ENCODE peak calls at places on chromosomes 7 and 10, in eight cellular contexts. X is foreskin fibroblast; J is right lobe of liver; P is cardiac muscle cell; K is CD4-positive, alpha-beta memory T cell; O is CD8-positive, alpha-beta memory T cell; E is transverse colon; F is CD4-positive, CD25-positive, alpha-beta regulatory T cell. A is an unnamed sample.
A peak's percentile ranks its signal among the peaks of the same experiment; 100 is the strongest.

GRCh38 chr7:103114576-103115008 is 34.3 kb downstream of the NAPEPLD start:
- DNase-seq in F (no peak), J (no peak), K (no peak), P (no peak), E (no peak), O (no peak), X (peak; percentile 11), A (no peak)

GRCh38 chr10:4354382-4354812 is 471.6 kb upstream of the AKR1E2 start:
- DNase-seq in O (no peak), X (no peak), P (no peak), F (no peak), K (no peak), J (no peak), E (peak; percentile 28), A (no peak)

GRCh38 chr7:114922652-114923402 is 933 bp downstream of the MDFIC start:
- DNase-seq in F (peak; percentile 90), O (peak; percentile 36), X (peak; percentile 74), P (peak; percentile 86), J (peak; percentile 49), K (peak; percentile 71), E (peak; percentile 54), A (peak; percentile 78)

GRCh38 chr7:93115796-93116195 is 2.0 kb downstream of the SAMD9 start:
- DNase-seq in F (peak; percentile 49), J (no peak), K (no peak), O (no peak), X (peak; percentile 66), P (peak; percentile 9), E (no peak), A (peak; percentile 77)

GRCh38 chr10:73910764-73911552 is at the start of gene PLAU:
- DNase-seq in K (peak; percentile 32), P (peak; percentile 43), O (peak; percentile 23), F (peak; percentile 68), X (peak; percentile 29), E (peak; percentile 44), J (peak; percentile 55), A (no peak)

GRCh38 chr10:87541114-87541513 is 36.4 kb downstream of the MINPP1 start:
- DNase-seq in K (no peak), F (no peak), E (no peak), P (no peak), O (no peak), J (no peak), X (peak; percentile 28), A (peak; percentile 79)

GRCh38 chr7:33882040-33882800 is 23.1 kb upstream of the BMPER start:
- DNase-seq in X (no peak), F (no peak), J (no peak), K (no peak), O (no peak), E (no peak), P (peak; percentile 91), A (peak; percentile 41)

GRCh38 chr10:126171555-126171954 is 216.7 kb downstream of the ADAM12 start:
- DNase-seq in X (peak; percentile 65), K (no peak), P (peak; percentile 74), J (no peak), F (no peak), E (no peak), O (no peak), A (peak; percentile 88)

GRCh38 chr7:90574136-90574819 is 21.8 kb upstream of the CDK14 start:
- DNase-seq in F (no peak), O (no peak), J (peak; percentile 71), K (no peak), E (no peak), X (no peak), P (peak; percentile 90), A (peak; percentile 91)

GRCh38 chr7:41930538-41931262 is 227.8 kb upstream of the INHBA start:
- DNase-seq in P (peak; percentile 45), J (no peak), E (no peak), F (no peak), K (no peak), O (no peak), X (no peak), A (peak; percentile 51)

GRCh38 chr10:70903262-70903921 is 15.0 kb upstream of the PCBD1 start:
- DNase-seq in E (peak; percentile 56), J (peak; percentile 66), O (no peak), X (peak; percentile 21), P (peak; percentile 74), K (no peak), F (peak; percentile 14), A (peak; percentile 74)

GRCh38 chr7:117212969-117213877 is 109.6 kb downstream of the WNT2 start:
- DNase-seq in J (peak; percentile 55), F (peak; percentile 49), E (peak; percentile 43), O (peak; percentile 5), X (peak; percentile 57), K (peak; percentile 17), P (peak; percentile 72), A (peak; percentile 79)

GRCh38 chr10:21304198-21304597 is 221.3 kb downstream of the SKIDA1 start:
- DNase-seq in K (no peak), P (peak; percentile 73), O (no peak), E (no peak), J (no peak), X (no peak), F (no peak), A (peak; percentile 61)

GRCh38 chr7:38656976-38657375 is 25.8 kb upstream of the AMPH start:
- DNase-seq in F (no peak), P (peak; percentile 63), J (no peak), E (no peak), O (no peak), X (no peak), K (no peak), A (peak; percentile 56)

GRCh38 chr10:91901784-91902677 is 7.3 kb downstream of the FGFBP3 start:
- DNase-seq in P (peak; percentile 95), J (no peak), E (no peak), F (peak; percentile 85), K (peak; percentile 30), O (no peak), X (peak; percentile 93), A (peak; percentile 93)

GRCh38 chr10:18681366-18681765 is 22.1 kb downstream of the ARL5B start:
- DNase-seq in E (no peak), P (peak; percentile 75), F (no peak), K (no peak), J (no peak), X (peak; percentile 21), O (no peak), A (peak; percentile 71)

GRCh38 chr7:28114056-28114455 is 66.5 kb downstream of the JAZF1 start:
- DNase-seq in J (no peak), E (no peak), O (no peak), F (no peak), K (no peak), X (no peak), P (no peak), A (no peak)

GRCh38 chr7:101884671-101885596 is 67.5 kb downstream of the CUX1 start:
- DNase-seq in E (no peak), K (peak; percentile 6), F (peak; percentile 57), O (no peak), J (no peak), X (no peak), P (no peak), A (no peak)

GRCh38 chr7:75987026-75987804 is 7.2 kb downstream of the TMEM120A start:
- DNase-seq in P (no peak), K (no peak), F (no peak), X (no peak), J (peak; percentile 69), O (no peak), E (no peak), A (no peak)

DNA sequence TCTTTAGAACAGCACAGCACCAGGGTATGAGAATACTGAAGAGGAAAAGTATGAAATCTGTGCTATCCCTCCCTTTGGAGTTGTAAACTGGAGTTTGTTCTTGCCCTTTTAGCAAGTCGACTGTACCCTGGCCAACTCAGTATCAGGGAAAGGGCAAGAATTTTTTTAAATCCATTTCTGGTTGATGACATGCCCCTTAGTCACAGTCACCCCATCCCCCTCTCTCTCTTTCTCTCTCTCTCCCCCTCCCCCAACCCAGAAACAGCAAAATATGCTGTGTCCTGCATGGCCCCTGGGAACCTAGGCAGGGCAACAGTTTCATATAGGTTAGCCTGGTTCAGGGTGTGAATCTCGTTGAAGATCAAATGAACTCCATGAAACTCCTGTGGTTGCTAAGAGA is 177.7 kb upstream of the ADO start:
- DNase-seq in J (no peak), P (peak; percentile 35), E (no peak), K (no peak), X (no peak), O (no peak), F (no peak), A (peak; percentile 56)
- H3K4me3 ChIP-seq in J (no peak overlapping the region), P (no peak overlapping the region), E (no peak overlapping the region), K (no peak overlapping the region), X (no peak overlapping the region), O (no peak overlapping the region), F (no peak overlapping the region), A (no peak overlapping the region)

DNA sequence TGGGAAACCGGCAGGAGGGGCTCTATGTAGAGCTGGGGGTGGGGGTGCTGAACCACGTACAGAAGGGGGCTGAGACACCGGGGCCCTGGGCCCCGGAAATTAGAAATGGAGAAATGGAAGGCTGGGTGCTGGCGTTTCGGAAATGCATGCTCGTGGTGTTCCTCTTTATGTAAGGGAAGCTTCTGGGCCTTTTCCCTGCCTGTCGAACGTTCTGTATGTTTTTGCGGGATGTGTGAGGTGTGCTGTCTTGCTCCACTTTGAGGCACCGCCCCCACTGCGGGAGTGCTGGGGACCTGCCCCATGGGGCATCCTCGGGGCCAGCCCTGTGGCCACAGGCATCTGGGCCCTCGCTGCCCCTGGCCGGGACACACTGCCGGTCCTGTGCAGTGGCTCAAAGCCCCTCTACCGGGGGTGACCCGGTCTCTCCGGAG is 1.7 kb upstream of the VENTX start:
- DNase-seq in F (no peak), X (no peak), J (no peak), E (no peak), K (no peak), P (no peak), O (no peak), A (no peak)
- H3K4me3 ChIP-seq in F (no peak overlapping the region), X (no peak overlapping the region), J (no peak overlapping the region), E (peak overlapping the region; percentile 26), K (peak overlapping the region; percentile 24), P (no peak overlapping the region), O (no peak overlapping the region), A (no peak overlapping the region)

GRCh38 chr10:122845783-122846332 is at the start of gene CUZD1:
- DNase-seq in X (no peak), J (no peak), O (no peak), P (no peak), K (no peak), E (no peak), F (no peak), A (no peak)
- H3K4me3 ChIP-seq in X (no peak within 1 kb of the TSS), J (no peak within 1 kb of the TSS), O (no peak within 1 kb of the TSS), P (no peak within 1 kb of the TSS), K (no peak within 1 kb of the TSS), E (no peak within 1 kb of the TSS), F (no peak within 1 kb of the TSS), A (no peak within 1 kb of the TSS)

DNA sequence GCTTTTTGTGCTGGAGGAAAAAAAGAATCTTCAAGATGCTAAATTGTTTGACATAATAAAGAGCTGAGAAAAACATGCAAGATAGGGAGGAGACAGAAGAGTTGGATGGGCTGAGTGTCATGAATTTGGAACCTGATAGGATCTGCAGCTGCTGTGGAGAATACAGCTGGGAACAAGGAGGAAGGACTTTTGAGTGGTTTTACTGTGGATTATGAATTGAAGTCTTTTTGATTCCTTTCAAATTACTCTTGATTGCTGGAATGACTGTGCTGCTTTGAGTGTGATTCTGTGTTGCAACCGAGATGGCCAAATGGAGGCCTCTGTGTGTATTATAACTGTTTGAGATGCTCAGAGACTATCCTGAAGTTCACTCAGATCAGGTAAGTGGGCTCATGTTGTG is 4.0 kb downstream of the EFCAB10 start:
- DNase-seq in X (no peak), E (no peak), P (no peak), O (no peak), F (no peak), J (no peak), K (no peak), A (no peak)
- H3K4me3 ChIP-seq in X (no peak overlapping the region), E (no peak overlapping the region), P (no peak overlapping the region), O (no peak overlapping the region), F (no peak overlapping the region), J (no peak overlapping the region), K (no peak overlapping the region), A (no peak overlapping the region)